ENCODE peak calls at places on chromosome X, in eight cellular contexts. M, U, E, C, J, Z, R and S are unnamed samples.

GRCh38 chrX:66676990-66677389 is 38.1 kb upstream of the EDA2R start:
- DNase-seq in E (peak; percentile 81), J (no peak), C (no peak), R (no peak), Z (no peak), M (no peak), U (no peak), S (no peak)

GRCh38 chrX:48957477-48957826 is at the start of gene OTUD5:
- DNase-seq in M (peak; percentile 23), C (peak; percentile 19), J (peak; percentile 78), U (no peak), R (no peak), E (no peak), Z (no peak), S (peak; percentile 53)

GRCh38 chrX:1535241-1536041 is 1.5 kb downstream of the P2RY8 start:
- DNase-seq in R (no peak), Z (no peak), J (peak; percentile 32), U (no peak), E (no peak), C (no peak), M (no peak), S (no peak)

GRCh38 chrX:38929966-38930421 is 128.7 kb downstream of the MID1IP1 start:
- DNase-seq in J (no peak), Z (peak; percentile 16), R (no peak), C (no peak), M (no peak), E (peak; percentile 60), U (no peak), S (no peak)

GRCh38 chrX:4263005-4263404 is 549.6 kb upstream of the PRKX start:
- DNase-seq in U (no peak), Z (no peak), C (no peak), E (peak; percentile 0), J (no peak), M (no peak), R (no peak), S (no peak)

GRCh38 chrX:11764602-11765067 is 6.6 kb downstream of the MSL3 start:
- DNase-seq in U (no peak), J (no peak), M (no peak), Z (no peak), E (no peak), R (no peak), C (no peak), S (no peak)

GRCh38 chrX:46311581-46312120 is 233.6 kb downstream of the ZNF674 start:
- DNase-seq in M (no peak), J (no peak), Z (no peak), E (no peak), U (no peak), C (no peak), R (no peak), S (no peak)

GRCh38 chrX:10111364-10112148 is 45.2 kb upstream of the CLCN4 start:
- DNase-seq in Z (no peak), U (no peak), J (no peak), C (no peak), M (no peak), R (no peak), E (no peak), S (no peak)

GRCh38 chrX:23127586-23127985 is 127.8 kb downstream of the DDX53 start:
- DNase-seq in E (no peak), M (no peak), U (no peak), J (no peak), Z (no peak), C (no peak), R (no peak), S (no peak)
- TF ChIP-seq CTCF in E (no peak), M (no peak), U (no peak), J (no peak), Z (no peak), C (no peak), R (no peak), S (no peak)

DNA sequence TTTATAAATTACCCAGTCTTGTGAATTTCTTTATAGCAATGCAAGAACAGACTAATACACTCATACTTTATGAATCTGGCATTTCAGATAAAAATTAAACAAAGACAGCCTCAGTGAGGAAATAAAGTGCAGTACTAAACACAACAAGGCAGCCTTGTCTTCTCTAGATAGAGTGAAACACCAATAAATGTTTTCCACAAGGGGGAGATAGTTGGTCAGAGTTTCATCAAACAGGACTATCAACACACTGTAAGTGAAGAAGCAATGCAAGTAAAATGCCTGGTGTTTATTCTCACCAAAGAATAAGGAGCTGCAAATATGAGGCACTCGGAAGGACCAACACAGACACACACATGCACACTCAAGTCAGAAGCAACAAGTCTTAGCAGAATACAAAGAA is 62.8 kb downstream of the FAM9B start:
- DNase-seq in M (no peak), C (no peak), R (no peak), J (no peak), U (no peak), E (peak; percentile 53), Z (no peak), S (no peak)
- TF ChIP-seq CTCF in M (peak; percentile 41), C (no peak), R (peak; percentile 63), J (no peak), U (peak; percentile 62), E (peak; percentile 37), Z (no peak), S (peak; percentile 34)

GRCh38 chrX:108020631-108021030 is 24.2 kb upstream of the VSIG1 start:
- DNase-seq in C (no peak), Z (no peak), E (no peak), M (no peak), J (no peak), U (no peak), R (no peak), S (no peak)
- TF ChIP-seq CTCF in C (peak; percentile 31), Z (no peak), E (peak; percentile 33), M (peak; percentile 55), J (no peak), U (peak; percentile 63), R (peak; percentile 60), S (peak; percentile 43)

GRCh38 chrX:121333942-121334341 is 286.5 kb downstream of the GLUD2 start:
- DNase-seq in J (no peak), Z (no peak), M (no peak), R (no peak), U (no peak), C (no peak), E (peak; percentile 0), S (no peak)
- TF ChIP-seq CTCF in J (no peak), Z (no peak), M (peak; percentile 18), R (no peak), U (peak; percentile 55), C (no peak), E (no peak), S (peak; percentile 0)

DNA sequence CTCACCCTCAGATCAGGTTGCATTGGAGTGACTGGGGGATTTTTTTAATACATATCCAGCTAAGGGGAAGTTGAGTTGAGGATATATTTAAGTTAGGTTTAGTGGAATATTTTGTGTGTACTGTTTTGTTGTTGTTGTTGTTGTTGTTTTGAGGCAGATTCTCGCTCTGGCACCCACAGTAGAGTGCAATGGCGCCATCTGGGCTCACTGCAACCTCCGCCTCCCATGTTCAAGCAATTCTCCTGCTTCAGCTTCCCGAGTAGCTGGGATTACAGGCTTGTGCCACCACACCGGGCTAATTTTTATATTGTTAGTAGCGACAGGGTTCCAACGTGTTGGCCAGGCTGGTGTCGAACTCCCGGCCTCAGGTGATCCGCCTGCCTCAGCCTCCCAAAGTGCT is 38.6 kb upstream of the ATP6AP2 start:
- DNase-seq in M (no peak), Z (no peak), C (no peak), R (no peak), U (no peak), J (no peak), E (no peak), S (no peak)
- TF ChIP-seq CTCF in M (no peak), Z (no peak), C (no peak), R (no peak), U (peak; percentile 43), J (no peak), E (no peak), S (peak; percentile 3)

DNA sequence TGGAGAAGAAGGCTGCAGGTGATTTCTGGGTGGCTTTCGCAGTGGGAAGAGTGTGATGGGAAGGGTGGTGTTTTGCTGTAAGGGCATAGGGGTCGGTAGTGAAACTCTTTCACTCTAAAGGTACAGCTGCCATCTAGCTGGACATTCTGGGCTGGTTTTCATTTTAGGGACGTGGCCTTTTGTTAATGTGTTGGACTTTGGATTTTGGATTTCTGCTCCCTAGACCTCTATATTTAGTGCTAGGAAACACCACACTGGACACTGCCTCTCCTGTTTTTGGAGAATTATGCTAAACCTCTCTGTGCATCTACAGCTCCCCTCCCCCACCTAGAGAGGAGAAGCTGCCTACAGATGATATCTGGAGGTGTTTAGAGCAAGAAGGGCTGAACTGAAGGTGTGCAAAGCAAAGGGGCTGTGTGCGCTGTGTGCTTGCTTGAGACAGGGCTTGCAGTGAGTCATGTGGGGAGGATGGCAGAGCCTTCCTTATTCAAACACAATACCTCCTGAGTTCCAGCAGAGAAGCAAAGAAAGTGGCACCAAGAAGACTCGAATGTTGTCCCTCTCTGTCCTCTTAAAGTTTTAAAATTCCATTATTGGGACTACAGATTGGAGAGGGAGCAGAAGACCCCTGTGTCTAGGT is 47.9 kb downstream of the STARD8 start:
- DNase-seq in U (no peak), Z (no peak), R (no peak), C (no peak), M (no peak), J (no peak), E (no peak), S (no peak)
- TF ChIP-seq CTCF in U (no peak), Z (no peak), R (no peak), C (no peak), M (no peak), J (no peak), E (no peak), S (no peak)

GRCh38 chrX:40552768-40553167 is 28.0 kb upstream of the ATP6AP2 start:
- DNase-seq in U (no peak), Z (no peak), R (no peak), C (no peak), M (no peak), E (no peak), J (no peak), S (no peak)
- TF ChIP-seq CTCF in U (no peak), Z (no peak), R (peak; percentile 39), C (no peak), M (no peak), E (no peak), J (no peak), S (peak; percentile 18)

GRCh38 chrX:133699023-133699728 is 283.9 kb upstream of the GPC4 start:
- DNase-seq in J (no peak), E (no peak), R (no peak), M (no peak), C (no peak), U (no peak), Z (no peak), S (no peak)

GRCh38 chrX:133697656-133698055 is 282.4 kb upstream of the GPC4 start:
- DNase-seq in C (no peak), U (no peak), Z (no peak), M (no peak), J (no peak), E (peak; percentile 4), R (no peak), S (no peak)

GRCh38 chrX:133702230-133702629 is 283.2 kb downstream of the GPC3 start:
- DNase-seq in M (no peak), C (no peak), U (no peak), E (no peak), R (no peak), Z (no peak), J (no peak), S (no peak)

DNA sequence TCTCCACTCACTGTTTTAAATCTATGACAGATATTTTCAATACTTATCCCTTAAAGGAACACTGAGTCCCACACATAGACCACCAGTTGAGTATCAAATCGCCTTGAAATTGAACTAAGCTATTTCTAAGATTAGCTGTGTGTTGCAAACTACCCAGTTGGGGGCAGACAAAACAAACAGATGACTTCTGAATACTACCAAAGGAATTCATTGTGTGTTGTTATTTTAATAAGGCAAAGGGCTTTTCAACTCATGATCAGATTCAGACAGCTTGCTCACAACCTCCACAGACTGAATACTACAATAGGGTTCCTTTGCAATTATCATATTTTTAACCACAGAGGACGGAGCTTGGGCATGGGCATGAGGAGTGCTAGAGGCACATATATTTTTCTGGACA is 283.0 kb upstream of the GPC4 start:
- DNase-seq in U (no peak), M (no peak), C (no peak), E (peak; percentile 39), Z (no peak), J (no peak), R (no peak), S (no peak)
- TF ChIP-seq CTCF in U (no peak), M (no peak), C (peak; percentile 22), E (no peak), Z (no peak), J (no peak), R (peak; percentile 20), S (peak; percentile 11)